ENCODE peak calls at places on chromosomes 11 and 22, in seven cellular contexts. X, D, G, K, W, T and N are unnamed samples.

GRCh38 chr22:29813563-29813962 is 24.5 kb downstream of the ASCC2 start:
- DNase-seq in X (no peak), D (no peak), K (no peak), W (no peak), T (no peak), G (no peak), N (no peak)

GRCh38 chr11:79371152-79371551 is 69.7 kb downstream of the TENM4 start:
- DNase-seq in X (no peak), D (no peak), K (no peak), W (no peak), T (no peak), G (no peak), N (no peak)

GRCh38 chr22:48331691-48332220 is 1495.9 kb downstream of the BRD1 start:
- DNase-seq in X (no peak), W (no peak), T (no peak), K (no peak), G (no peak), D (no peak), N (no peak)

GRCh38 chr22:18126606-18127005 is 16.0 kb downstream of the TUBA8 start:
- DNase-seq in W (no peak), G (no peak), T (no peak), X (no peak), D (peak; percentile 7), K (no peak), N (no peak)

GRCh38 chr11:65793625-65794400 is 7.0 kb downstream of the OVOL1 start:
- DNase-seq in G (no peak), T (no peak), W (no peak), X (no peak), K (no peak), D (no peak), N (no peak)

GRCh38 chr22:23266780-23267179 is 86.5 kb downstream of the BCR start:
- DNase-seq in X (no peak), K (no peak), D (no peak), T (no peak), G (no peak), W (no peak), N (no peak)

GRCh38 chr11:8318536-8318935 is 54.9 kb upstream of the LMO1 start:
- DNase-seq in D (no peak), G (peak; percentile 55), T (no peak), X (no peak), W (no peak), K (no peak), N (no peak)

GRCh38 chr11:104609297-104609696 is 289.0 kb downstream of the CASP12 start:
- DNase-seq in X (no peak), K (no peak), T (peak; percentile 2), G (no peak), D (no peak), W (peak; percentile 4), N (peak; percentile 41)

GRCh38 chr11:111429066-111429506 is 50.0 kb upstream of the POU2AF1 start:
- DNase-seq in T (peak; percentile 36), X (no peak), D (peak; percentile 69), W (no peak), G (peak; percentile 81), K (peak; percentile 65), N (peak; percentile 69)

GRCh38 chr11:117876341-117877119 is at the start of gene FXYD6:
- DNase-seq in X (no peak), D (peak; percentile 78), T (peak; percentile 43), G (peak; percentile 87), W (no peak), K (peak; percentile 87), N (peak; percentile 35)

GRCh38 chr22:39519681-39520053 is 695 bp upstream of the ATF4 start:
- DNase-seq in X (no peak), W (peak; percentile 57), K (peak; percentile 79), T (peak; percentile 69), G (peak; percentile 87), D (peak; percentile 66), N (no peak)
- TF ChIP-seq CTCF in X (peak; percentile 41), W (no peak), K (no peak), T (no peak), G (no peak), D (peak; percentile 43), N (peak; percentile 28)

GRCh38 chr11:62621567-62622470 is at the start of gene B3GAT3:
- DNase-seq in K (peak; percentile 99), X (peak; percentile 99), D (peak; percentile 99), G (peak; percentile 99), W (peak; percentile 98), T (peak; percentile 100), N (peak; percentile 99)
- TF ChIP-seq POLR2A in K (peak; percentile 62), X (peak; percentile 63), D (peak; percentile 79), G (peak; percentile 76), W (peak; percentile 93), T (peak; percentile 86), N (peak; percentile 65)

GRCh38 chr11:132858203-132858602 is 674.1 kb downstream of the OPCML start:
- DNase-seq in D (no peak), X (no peak), T (no peak), W (no peak), G (no peak), K (no peak), N (no peak)
- TF ChIP-seq CTCF in D (no peak), X (no peak), T (no peak), W (no peak), G (no peak), K (no peak), N (no peak)

GRCh38 chr11:615453-616319 is at the start of gene IRF7:
- DNase-seq in G (peak; percentile 97), D (peak; percentile 92), K (peak; percentile 93), X (peak; percentile 99), W (peak; percentile 94), T (peak; percentile 98), N (peak; percentile 80)
- TF ChIP-seq POLR2A in G (peak; percentile 41), D (peak; percentile 68), K (peak; percentile 62), X (peak; percentile 53), W (peak; percentile 89), T (peak; percentile 87), N (peak; percentile 57)

GRCh38 chr11:116840224-116840745 is 2.9 kb upstream of the APOA1 start:
- DNase-seq in T (no peak), X (no peak), G (no peak), K (no peak), D (no peak), W (no peak), N (no peak)
- TF ChIP-seq CTCF in T (no peak), X (no peak), G (no peak), K (no peak), D (no peak), W (no peak), N (no peak)

GRCh38 chr11:119015054-119015611 is 3.0 kb downstream of the RPS25 start:
- DNase-seq in G (peak; percentile 7), W (no peak), D (no peak), T (no peak), K (no peak), X (no peak), N (no peak)
- TF ChIP-seq POLR2A in G (no peak), W (no peak), D (no peak), T (no peak), K (no peak), X (no peak), N (no peak)